ENCODE peak calls at places on chromosomes 13 and 19, in eight cellular contexts. D is stimulated activated CD4-positive, alpha-beta T cell treated with anti-CD3 and anti-CD28 coated beads, Interleukin-1b, Interleukin-23, amount 100 ng/mL, for 48 hours; K is left ventricle myocardium inferior; E is GM06990; V is iris pigment epithelial cell; T is AG04450; J is T-helper 2 cell; M is thoracic aorta. F is an unnamed sample.

GRCh38 chr19:12952488-12953455 is 4.3 kb downstream of the GADD45GIP1 start:
- DNase-seq in D (no peak), K (no peak), E (no peak), V (peak; percentile 79), T (no peak), J (no peak), M (peak; percentile 40), F (no peak)

GRCh38 chr13:113883921-113884804 is 20.3 kb upstream of the GAS6 start:
- DNase-seq in D (no peak), K (no peak), E (no peak), V (no peak), T (no peak), J (no peak), M (no peak), F (no peak)

GRCh38 chr19:3983936-3984583 is 1.2 kb downstream of the EEF2 start:
- DNase-seq in D (no peak), K (no peak), E (peak; percentile 75), V (peak; percentile 67), T (no peak), J (peak; percentile 65), M (no peak), F (peak; percentile 69)

GRCh38 chr19:5472303-5472702 is 17.1 kb downstream of the ZNRF4 start:
- DNase-seq in D (no peak), K (no peak), E (no peak), V (no peak), T (no peak), J (no peak), M (no peak), F (no peak)

GRCh38 chr13:27659466-27659865 is 37.8 kb downstream of the POLR1D start:
- DNase-seq in D (no peak), K (no peak), E (no peak), V (peak; percentile 38), T (no peak), J (no peak), M (no peak), F (no peak)

GRCh38 chr13:110615322-110616102 is at the start of gene NAXD:
- DNase-seq in D (peak; percentile 88), K (peak; percentile 95), E (peak; percentile 90), V (peak; percentile 98), T (peak; percentile 67), J (peak; percentile 94), M (peak; percentile 82), F (peak; percentile 92)

GRCh38 chr19:35310811-35311465 is 18.0 kb upstream of the CD22 start:
- DNase-seq in D (no peak), K (no peak), E (no peak), V (no peak), T (no peak), J (no peak), M (no peak), F (no peak)

GRCh38 chr13:112250788-112251445 is 125.2 kb upstream of the SPACA7 start:
- DNase-seq in D (no peak), K (no peak), E (no peak), V (no peak), T (no peak), J (no peak), M (no peak), F (peak; percentile 20)

GRCh38 chr19:53193534-53194222 is 520 bp upstream of the ZNF665 start:
- DNase-seq in D (no peak), K (no peak), E (peak; percentile 24), V (no peak), T (no peak), J (no peak), M (no peak), F (no peak)

GRCh38 chr13:94251801-94252200 is 227.7 kb downstream of the DCT start:
- DNase-seq in D (no peak), K (peak; percentile 21), E (no peak), V (peak; percentile 37), T (no peak), J (no peak), M (no peak), F (no peak)

GRCh38 chr13:94997126-94997525 is 284.8 kb upstream of the SOX21 start:
- DNase-seq in D (no peak), K (no peak), E (no peak), V (no peak), T (no peak), J (no peak), M (no peak), F (no peak)

GRCh38 chr13:65342938-65343337 is 1887.2 kb downstream of the PCDH9 start:
- DNase-seq in D (no peak), K (no peak), E (no peak), V (peak; percentile 42), T (no peak), J (no peak), M (no peak), F (no peak)

GRCh38 chr13:26539738-26540292 is 17.7 kb upstream of the WASF3 start:
- DNase-seq in D (no peak), K (no peak), E (no peak), V (no peak), T (no peak), J (no peak), M (no peak), F (peak; percentile 36)

GRCh38 chr19:1826557-1827521 is 14.8 kb upstream of the ATP8B3 start:
- DNase-seq in D (no peak), K (no peak), E (no peak), V (no peak), T (no peak), J (no peak), M (no peak), F (no peak)

GRCh38 chr19:49506575-49507105 is 5.8 kb upstream of the FCGRT start:
- DNase-seq in D (peak; percentile 79), K (peak; percentile 43), E (no peak), V (no peak), T (no peak), J (peak; percentile 77), M (no peak), F (no peak)

GRCh38 chr19:34173145-34173956 is 1.0 kb downstream of the LSM14A start:
- DNase-seq in D (peak; percentile 17), K (no peak), E (peak; percentile 43), V (peak; percentile 62), T (no peak), J (peak; percentile 54), M (no peak), F (peak; percentile 66)

GRCh38 chr19:50717026-50717723 is 2.4 kb downstream of the SHANK1 start:
- DNase-seq in D (no peak), K (no peak), E (no peak), V (no peak), T (no peak), J (no peak), M (no peak), F (no peak)

GRCh38 chr19:50432221-50432626 is 468 bp upstream of the MYBPC2 start:
- DNase-seq in D (no peak), K (no peak), E (no peak), V (no peak), T (no peak), J (no peak), M (no peak), F (no peak)

GRCh38 chr19:4007836-4008539 is 452 bp downstream of the PIAS4 start:
- DNase-seq in D (peak; percentile 11), K (no peak), E (no peak), V (peak; percentile 31), T (no peak), J (peak; percentile 19), M (no peak), F (no peak)

GRCh38 chr19:45852145-45852750 is 10.7 kb downstream of the SYMPK start:
- DNase-seq in D (no peak), K (no peak), E (no peak), V (peak; percentile 44), T (no peak), J (no peak), M (no peak), F (no peak)

GRCh38 chr19:49799271-49799797 is 13.8 kb downstream of the FUZ start:
- DNase-seq in D (no peak), K (no peak), E (no peak), V (no peak), T (no peak), J (no peak), M (no peak), F (no peak)

GRCh38 chr19:12872255-12872654 is 9.0 kb downstream of the DNASE2 start:
- DNase-seq in D (no peak), K (no peak), E (no peak), V (no peak), T (no peak), J (no peak), M (no peak), F (no peak)

GRCh38 chr13:47621931-47622330 is 379.1 kb downstream of the SUCLA2 start:
- DNase-seq in D (no peak), K (no peak), E (no peak), V (peak; percentile 14), T (no peak), J (no peak), M (no peak), F (no peak)

GRCh38 chr19:8635422-8635821 is 5.0 kb downstream of the NFILZ start:
- DNase-seq in D (no peak), K (no peak), E (no peak), V (no peak), T (no peak), J (no peak), M (no peak), F (no peak)

GRCh38 chr13:23588576-23589141 is 18.4 kb downstream of the TNFRSF19 start:
- DNase-seq in D (no peak), K (no peak), E (no peak), V (no peak), T (no peak), J (no peak), M (no peak), F (no peak)

GRCh38 chr13:27919934-27920676 is at the start of gene PDX1:
- DNase-seq in D (no peak), K (peak; percentile 27), E (no peak), V (no peak), T (no peak), J (no peak), M (no peak), F (no peak)